ENCODE peak calls at places on chromosomes 12 and 14, in four cellular contexts. One of them, this sample, is unnamed.

GRCh38 chr14:62956413-62956812 is 88.8 kb downstream of the KCNH5 start:
- DNase-seq in H1: no peak
- DNase-seq in H9: no peak
- DNase-seq in IMR-90: peak
- DNase-seq in this sample: no peak

GRCh38 chr14:38716871-38717270 is 386.2 kb downstream of the SEC23A start:
- DNase-seq in H1: no peak
- DNase-seq in H9: no peak
- DNase-seq in IMR-90: no peak
- DNase-seq in this sample: no peak

GRCh38 chr12:55816876-55817351 is 610 bp downstream of the SARNP start:
- DNase-seq in H1: no peak
- DNase-seq in H9: no peak
- DNase-seq in IMR-90: peak
- DNase-seq in this sample: peak

GRCh38 chr12:49622501-49623141 is 740 bp upstream of the PRPF40B start:
- DNase-seq in H1: no peak
- DNase-seq in H9: peak
- DNase-seq in IMR-90: peak
- DNase-seq in this sample: no peak

GRCh38 chr12:4526923-4527546 is 11.7 kb upstream of the RAD51AP1 start:
- DNase-seq in H1: no peak
- DNase-seq in H9: no peak
- DNase-seq in IMR-90: peak
- DNase-seq in this sample: peak

GRCh38 chr14:61615743-61616523 is 79.4 kb upstream of the HIF1A start:
- DNase-seq in H1: no peak
- DNase-seq in H9: no peak
- DNase-seq in IMR-90: no peak
- DNase-seq in this sample: no peak

GRCh38 chr12:39712334-39712733 is 92.7 kb upstream of the ABCD2 start:
- DNase-seq in H1: no peak
- DNase-seq in H9: no peak
- DNase-seq in IMR-90: no peak
- DNase-seq in this sample: no peak

GRCh38 chr12:94596596-94596995 is 53.8 kb downstream of the TMCC3 start:
- DNase-seq in H1: no peak
- DNase-seq in H9: no peak
- DNase-seq in IMR-90: peak
- DNase-seq in this sample: no peak

GRCh38 chr14:99672506-99673327 is 11.4 kb upstream of the CYP46A1 start:
- DNase-seq in H1: no peak
- DNase-seq in H9: no peak
- DNase-seq in IMR-90: no peak
- DNase-seq in this sample: peak

GRCh38 chr14:68554231-68554630 is 238.6 kb downstream of the ZFP36L1 start:
- DNase-seq in H1: no peak
- DNase-seq in H9: peak
- DNase-seq in IMR-90: no peak
- DNase-seq in this sample: no peak
- H2BK120ac ChIP-seq in H1: no peak
- H2BK120ac ChIP-seq in H9: no peak
- H2BK120ac ChIP-seq in IMR-90: peak
- H2BK120ac ChIP-seq in this sample: no peak

DNA sequence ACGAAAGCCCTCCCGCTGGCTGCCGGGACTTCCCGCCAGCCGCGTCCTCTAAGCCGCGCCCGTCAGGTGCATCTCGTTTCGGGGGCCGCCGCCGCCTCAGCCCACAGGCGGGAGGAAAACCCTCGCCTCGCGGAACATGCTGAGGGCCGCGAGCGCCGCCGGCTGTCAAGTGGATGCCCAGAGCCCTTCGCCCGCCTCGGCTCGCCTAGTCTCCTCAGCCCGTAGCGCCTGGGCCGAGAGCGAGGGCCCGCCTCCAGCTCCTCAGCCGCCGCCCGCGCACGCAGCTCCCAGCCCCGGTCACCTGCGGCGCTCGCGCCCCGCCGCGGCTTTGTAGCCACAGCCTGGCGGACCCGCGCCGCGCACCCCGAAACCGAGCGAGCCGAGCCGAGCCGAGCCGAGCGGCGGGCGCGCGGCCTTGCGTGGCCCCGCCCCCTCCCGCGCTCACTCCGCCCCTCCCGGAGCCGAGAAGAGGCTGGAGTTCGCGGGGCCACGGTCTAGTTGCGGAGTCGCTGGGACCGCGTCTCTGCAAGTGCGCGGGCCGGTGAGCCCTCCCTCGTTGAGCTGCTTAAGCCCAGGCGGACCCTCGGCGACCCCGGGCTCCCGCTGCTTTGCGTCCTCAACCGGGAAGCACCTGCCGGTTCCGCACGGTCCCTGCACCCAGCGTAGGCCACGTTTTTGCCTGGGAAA is at the start of gene EML5:
- DNase-seq in H1: peak
- DNase-seq in H9: peak
- DNase-seq in IMR-90: peak
- DNase-seq in this sample: peak
- H2BK120ac ChIP-seq in H1: no peak
- H2BK120ac ChIP-seq in H9: no peak
- H2BK120ac ChIP-seq in IMR-90: peak
- H2BK120ac ChIP-seq in this sample: no peak

DNA sequence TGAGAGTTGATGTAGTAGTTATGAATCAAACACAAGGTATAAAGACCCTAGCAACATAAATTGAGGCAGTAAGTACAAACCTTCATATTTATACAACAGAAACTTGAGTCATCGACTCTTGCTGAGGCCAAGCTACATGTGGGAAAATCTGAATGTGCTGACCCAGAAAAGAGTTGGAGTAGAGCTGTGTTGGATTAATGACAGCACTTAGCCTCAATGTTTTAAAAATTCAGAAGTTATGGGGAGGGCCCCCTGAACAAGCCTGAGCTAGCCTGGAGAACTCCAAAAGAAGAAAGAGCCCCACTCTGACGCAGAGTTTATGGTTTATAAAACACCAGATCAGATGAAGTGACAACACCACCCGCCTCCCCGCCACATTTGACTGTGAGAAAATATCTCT is 100.0 kb downstream of the DUSP6 start:
- DNase-seq in H1: no peak
- DNase-seq in H9: no peak
- DNase-seq in IMR-90: peak
- DNase-seq in this sample: no peak
- H2BK120ac ChIP-seq in H1: no peak
- H2BK120ac ChIP-seq in H9: no peak
- H2BK120ac ChIP-seq in IMR-90: no peak
- H2BK120ac ChIP-seq in this sample: no peak

GRCh38 chr12:111842556-111843396 is 748 bp downstream of the MAPKAPK5 start:
- DNase-seq in H1: no peak
- DNase-seq in H9: no peak
- DNase-seq in IMR-90: no peak
- DNase-seq in this sample: peak

GRCh38 chr12:111841236-111841749 is 735 bp upstream of the MAPKAPK5 start:
- DNase-seq in H1: no peak
- DNase-seq in H9: no peak
- DNase-seq in IMR-90: no peak
- DNase-seq in this sample: no peak

GRCh38 chr12:111838353-111838752 is 3.7 kb upstream of the MAPKAPK5 start:
- DNase-seq in H1: no peak
- DNase-seq in H9: no peak
- DNase-seq in IMR-90: no peak
- DNase-seq in this sample: peak

GRCh38 chr12:111840831-111841230 is 1.2 kb upstream of the MAPKAPK5 start:
- DNase-seq in H1: no peak
- DNase-seq in H9: no peak
- DNase-seq in IMR-90: no peak
- DNase-seq in this sample: no peak

GRCh38 chr12:111841750-111842555 is at the start of gene MAPKAPK5:
- DNase-seq in H1: peak
- DNase-seq in H9: peak
- DNase-seq in IMR-90: peak
- DNase-seq in this sample: peak
- H2BK120ac ChIP-seq in H1: no peak
- H2BK120ac ChIP-seq in H9: no peak
- H2BK120ac ChIP-seq in IMR-90: peak
- H2BK120ac ChIP-seq in this sample: no peak

DNA sequence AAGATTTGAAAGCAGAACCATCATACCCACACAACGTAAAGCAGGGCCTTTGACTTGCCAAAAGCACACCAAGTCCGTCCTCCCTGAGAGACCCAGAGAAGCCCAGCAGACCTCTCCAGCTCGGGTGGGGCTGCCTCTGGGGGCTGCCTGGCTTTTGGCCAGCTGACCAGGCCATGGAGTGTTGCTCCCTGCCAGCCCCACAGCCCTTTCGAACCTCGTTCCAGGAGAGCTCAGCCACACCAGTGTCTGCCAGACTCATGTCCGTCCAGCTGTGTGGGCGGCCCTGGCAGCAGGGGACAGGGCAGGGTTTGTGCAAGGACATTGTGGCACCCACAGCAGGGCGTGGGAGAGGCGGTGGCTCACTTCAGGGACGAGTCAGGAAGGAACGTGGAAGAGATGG is 22.6 kb upstream of the IRF2BPL start:
- DNase-seq in H1: no peak
- DNase-seq in H9: no peak
- DNase-seq in IMR-90: no peak
- DNase-seq in this sample: no peak
- H2BK120ac ChIP-seq in H1: no peak
- H2BK120ac ChIP-seq in H9: no peak
- H2BK120ac ChIP-seq in IMR-90: peak
- H2BK120ac ChIP-seq in this sample: no peak

GRCh38 chr12:8032242-8033152 is at the start of gene FOXJ2:
- DNase-seq in H1: no peak
- DNase-seq in H9: peak
- DNase-seq in IMR-90: peak
- DNase-seq in this sample: peak

GRCh38 chr12:8035440-8036010 is 3.0 kb downstream of the FOXJ2 start:
- DNase-seq in H1: no peak
- DNase-seq in H9: no peak
- DNase-seq in IMR-90: peak
- DNase-seq in this sample: peak

GRCh38 chr12:8034802-8035201 is 2.3 kb downstream of the FOXJ2 start:
- DNase-seq in H1: no peak
- DNase-seq in H9: no peak
- DNase-seq in IMR-90: no peak
- DNase-seq in this sample: peak

GRCh38 chr12:8031872-8032241 is 659 bp upstream of the FOXJ2 start:
- DNase-seq in H1: no peak
- DNase-seq in H9: no peak
- DNase-seq in IMR-90: no peak
- DNase-seq in this sample: no peak

GRCh38 chr12:8033153-8034044 is 883 bp downstream of the FOXJ2 start:
- DNase-seq in H1: no peak
- DNase-seq in H9: peak
- DNase-seq in IMR-90: peak
- DNase-seq in this sample: peak
- H2BK120ac ChIP-seq in H1: no peak
- H2BK120ac ChIP-seq in H9: no peak
- H2BK120ac ChIP-seq in IMR-90: peak
- H2BK120ac ChIP-seq in this sample: peak

DNA sequence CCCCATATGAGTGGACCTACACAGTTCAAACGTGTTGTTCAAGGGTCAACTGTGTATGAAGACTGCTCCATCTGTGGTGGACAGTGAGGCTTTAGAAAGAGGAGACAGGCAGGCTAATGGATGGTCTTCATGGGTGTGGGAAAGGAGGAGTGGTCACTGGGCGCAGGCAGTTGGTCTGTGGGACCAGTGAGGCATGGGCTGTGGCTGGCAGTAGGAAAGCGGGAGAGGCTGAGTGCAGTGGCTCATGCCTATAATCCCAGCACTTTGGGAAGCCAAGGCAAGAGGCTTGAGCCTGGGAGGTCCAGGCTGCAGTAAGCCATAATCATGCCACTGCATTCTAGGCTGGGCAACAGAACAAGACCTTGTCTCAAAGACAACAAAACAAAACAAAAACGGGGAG is 2.0 kb upstream of the NR4A1 start:
- DNase-seq in H1: no peak
- DNase-seq in H9: no peak
- DNase-seq in IMR-90: no peak
- DNase-seq in this sample: no peak
- H2BK120ac ChIP-seq in H1: no peak
- H2BK120ac ChIP-seq in H9: no peak
- H2BK120ac ChIP-seq in IMR-90: no peak
- H2BK120ac ChIP-seq in this sample: no peak

DNA sequence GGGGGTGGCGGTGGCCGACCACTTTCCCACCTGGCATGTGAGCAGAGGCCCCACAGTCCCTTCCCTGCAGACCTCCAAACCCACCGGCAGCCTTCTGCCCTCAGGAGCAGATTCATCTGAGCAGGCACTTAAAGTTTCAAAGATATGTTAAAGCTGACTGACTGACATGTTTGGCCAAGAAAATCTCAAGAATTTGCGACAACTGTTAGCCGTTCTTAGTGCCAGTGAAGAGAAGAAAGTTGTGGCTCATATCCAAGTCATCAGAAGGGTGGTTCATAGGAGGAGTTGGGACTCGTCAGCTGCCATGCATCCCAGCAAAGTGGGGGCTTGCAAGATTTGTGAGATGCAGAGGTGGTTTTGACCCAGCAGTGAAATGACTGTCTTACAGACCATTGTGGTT is 27.2 kb downstream of the ELK3 start:
- DNase-seq in H1: no peak
- DNase-seq in H9: no peak
- DNase-seq in IMR-90: no peak
- DNase-seq in this sample: no peak
- H2BK120ac ChIP-seq in H1: no peak
- H2BK120ac ChIP-seq in H9: no peak
- H2BK120ac ChIP-seq in IMR-90: peak
- H2BK120ac ChIP-seq in this sample: no peak

GRCh38 chr14:59490756-59491155 is 6.4 kb downstream of the JKAMP start:
- DNase-seq in H1: no peak
- DNase-seq in H9: no peak
- DNase-seq in IMR-90: no peak
- DNase-seq in this sample: no peak
- H2BK120ac ChIP-seq in H1: no peak
- H2BK120ac ChIP-seq in H9: no peak
- H2BK120ac ChIP-seq in IMR-90: no peak
- H2BK120ac ChIP-seq in this sample: no peak

This sample was measured in mesendoderm.